ENCODE peak calls at places on chromosomes 3 and 15, in ten cellular contexts. A, H, M, D, S, F, G, Z, J and C are unnamed samples.

GRCh38 chr15:62816342-62817059 is 226.0 kb upstream of the TPM1 start:
- DNase-seq in G (no peak), H (no peak), Z (no peak), M (no peak), J (no peak), D (no peak), F (no peak), A (peak), S (no peak), C (no peak)

GRCh38 chr3:186705882-186706780 is 11.0 kb upstream of the KNG1 start:
- DNase-seq in M (no peak), D (peak), S (peak), H (no peak), A (no peak), J (peak), Z (no peak), G (no peak), F (no peak), C (peak)

GRCh38 chr3:125165189-125165947 is 47.2 kb downstream of the SLC12A8 start:
- DNase-seq in A (peak), M (no peak), G (peak), J (peak), Z (no peak), D (no peak), H (no peak), S (peak), F (no peak), C (no peak)

GRCh38 chr3:43632269-43632733 is 10.5 kb upstream of the ANO10 start:
- DNase-seq in Z (no peak), F (no peak), M (no peak), H (no peak), J (no peak), S (no peak), D (no peak), A (peak), G (no peak), C (no peak)

GRCh38 chr3:15350141-15350540 is 17.8 kb upstream of the SH3BP5 start:
- DNase-seq in H (no peak), D (no peak), Z (no peak), A (no peak), M (no peak), G (no peak), F (no peak), S (no peak), J (peak), C (no peak)

GRCh38 chr3:123819949-123820348 is 64.2 kb downstream of the MYLK start:
- DNase-seq in F (no peak), A (no peak), M (no peak), D (no peak), H (no peak), G (no peak), Z (no peak), J (no peak), S (no peak), C (no peak)

GRCh38 chr3:43473228-43473627 is 148.6 kb downstream of the ANO10 start:
- DNase-seq in J (no peak), Z (no peak), S (no peak), H (no peak), G (no peak), D (no peak), A (no peak), M (no peak), F (no peak), C (no peak)

GRCh38 chr3:89223188-89223587 is 115.8 kb downstream of the EPHA3 start:
- DNase-seq in J (no peak), Z (no peak), M (no peak), H (no peak), A (no peak), G (no peak), F (peak), D (no peak), S (no peak), C (no peak)

GRCh38 chr3:10816019-10816862 is at the start of gene SLC6A11:
- DNase-seq in Z (no peak), J (no peak), S (no peak), G (no peak), D (no peak), M (no peak), A (no peak), H (no peak), F (no peak), C (no peak)

GRCh38 chr3:102174312-102174712 is 260.5 kb upstream of the ZPLD1 start:
- DNase-seq in H (no peak), S (no peak), F (no peak), Z (no peak), A (peak), D (no peak), G (no peak), M (no peak), J (no peak), C (no peak)

GRCh38 chr3:13025090-13025489 is 48.1 kb downstream of the IQSEC1 start:
- DNase-seq in Z (peak), F (no peak), A (peak), S (no peak), H (no peak), M (no peak), J (no peak), D (no peak), G (no peak), C (no peak)

GRCh38 chr15:99054892-99055291 is 47.3 kb upstream of the PGPEP1L start:
- DNase-seq in F (no peak), J (peak), Z (no peak), G (no peak), S (no peak), M (no peak), D (no peak), H (no peak), A (no peak), C (no peak)

GRCh38 chr3:112814256-112814655 is 32.4 kb downstream of the CD200R1L start:
- DNase-seq in H (no peak), S (peak), F (peak), J (peak), D (peak), Z (no peak), M (no peak), G (no peak), A (peak), C (peak)

GRCh38 chr3:124813541-124813940 is 73.6 kb downstream of the ITGB5 start:
- DNase-seq in M (no peak), Z (no peak), H (no peak), A (no peak), F (no peak), G (no peak), D (no peak), J (no peak), S (no peak), C (no peak)

GRCh38 chr3:52089691-52090090 is 33.3 kb upstream of the DUSP7 start:
- DNase-seq in A (no peak), F (no peak), G (no peak), D (no peak), H (no peak), M (no peak), S (no peak), J (no peak), Z (peak), C (no peak)

GRCh38 chr15:62457100-62457499 is 292.0 kb upstream of the C2CD4B start:
- DNase-seq in S (no peak), D (no peak), G (no peak), H (no peak), M (no peak), F (no peak), A (no peak), Z (no peak), J (no peak), C (no peak)

GRCh38 chr3:51974277-51974962 is 444 bp upstream of the ABHD14A start:
- DNase-seq in J (no peak), A (no peak), M (no peak), F (no peak), Z (peak), G (no peak), S (no peak), D (no peak), H (no peak), C (no peak)

GRCh38 chr3:184320099-184320445 is 5.7 kb downstream of the EIF4G1 start:
- DNase-seq in A (peak), G (no peak), Z (peak), J (peak), M (no peak), F (peak), S (no peak), H (no peak), D (peak), C (no peak)

GRCh38 chr3:122786067-122786466 is 7.6 kb downstream of the HSPBAP1 start:
- DNase-seq in J (no peak), Z (no peak), A (peak), D (no peak), S (no peak), F (no peak), M (no peak), G (no peak), H (no peak), C (no peak)

GRCh38 chr3:88057650-88058321 is 1.0 kb downstream of the CGGBP1 start:
- DNase-seq in M (no peak), F (no peak), S (no peak), H (no peak), J (peak), G (no peak), A (peak), Z (no peak), D (no peak), C (no peak)

GRCh38 chr3:143249014-143249413 is 129.4 kb downstream of the CHST2 start:
- DNase-seq in M (no peak), H (no peak), D (no peak), J (no peak), A (no peak), S (no peak), G (no peak), F (no peak), Z (no peak), C (no peak)

GRCh38 chr15:80183886-80184285 is 31.1 kb downstream of the FAH start:
- DNase-seq in M (no peak), J (no peak), A (no peak), D (no peak), S (no peak), G (no peak), H (no peak), F (no peak), Z (no peak), C (no peak)

GRCh38 chr3:123068227-123069020 is 1.6 kb downstream of the PDIA5 start:
- DNase-seq in M (no peak), Z (no peak), S (no peak), G (no peak), A (no peak), F (no peak), J (no peak), D (no peak), H (no peak), C (no peak)

GRCh38 chr15:93298901-93299300 is 209.9 kb upstream of the RGMA start:
- DNase-seq in J (no peak), A (no peak), S (no peak), H (no peak), D (peak), F (no peak), M (no peak), G (no peak), Z (no peak), C (no peak)

GRCh38 chr15:51093488-51093864 is 1.2 kb downstream of the TNFAIP8L3 start:
- DNase-seq in J (no peak), S (no peak), F (no peak), G (peak), D (no peak), H (no peak), A (no peak), Z (no peak), M (no peak), C (no peak)

GRCh38 chr15:59791646-59792208 is 102.6 kb upstream of the BNIP2 start:
- DNase-seq in D (no peak), A (no peak), Z (no peak), J (no peak), M (no peak), F (no peak), G (no peak), S (no peak), H (no peak), C (no peak)

GRCh38 chr3:11956781-11957180 is 47.4 kb upstream of the SYN2 start:
- DNase-seq in S (no peak), A (no peak), G (no peak), D (no peak), J (no peak), Z (no peak), H (no peak), M (no peak), F (no peak), C (no peak)

GRCh38 chr3:46607603-46608028 is 4.7 kb upstream of the FAM240A start:
- DNase-seq in A (no peak), J (peak), G (no peak), Z (peak), F (no peak), M (no peak), S (peak), H (no peak), D (peak), C (no peak)

GRCh38 chr3:111967071-111967470 is 11.8 kb upstream of the ABHD10 start:
- DNase-seq in H (no peak), S (no peak), G (no peak), Z (no peak), J (no peak), F (no peak), A (no peak), M (no peak), D (no peak), C (no peak)

GRCh38 chr3:21620511-21621395 is 130.3 kb downstream of the ZNF385D start:
- DNase-seq in D (no peak), S (no peak), M (no peak), A (peak), Z (no peak), F (no peak), G (no peak), J (peak), H (no peak), C (no peak)

GRCh38 chr3:195003006-195003892 is 267.7 kb downstream of the XXYLT1 start:
- DNase-seq in J (peak), H (no peak), A (no peak), Z (peak), F (no peak), M (no peak), D (peak), G (no peak), S (peak), C (peak)